ENCODE peak calls at places on chromosome 3, in six cellular contexts. D is breast epithelium, V is mesothelial cell of epicardium, S is omental fat pad, O is hepatocyte, K is fibroblast of pulmonary artery. G is an unnamed sample.

GRCh38 chr3:45599984-45600650 is 5.6 kb downstream of the LIMD1 start:
- DNase-seq in S (no peak), K (no peak), O (no peak), D (no peak), V (no peak), G (no peak)

GRCh38 chr3:12831582-12831866 is 9.8 kb downstream of the RPL32 start:
- DNase-seq in V (no peak), D (no peak), O (no peak), K (no peak), S (no peak), G (peak)

GRCh38 chr3:60594025-60594424 is 657.2 kb downstream of the FHIT start:
- DNase-seq in V (peak), D (peak), S (peak), O (peak), K (peak), G (peak)

GRCh38 chr3:30475038-30475808 is 131.2 kb upstream of the TGFBR2 start:
- DNase-seq in S (no peak), D (no peak), K (no peak), V (no peak), O (no peak), G (no peak)

GRCh38 chr3:143070977-143071551 is 48.5 kb upstream of the CHST2 start:
- DNase-seq in K (peak), V (no peak), O (peak), D (no peak), S (no peak), G (no peak)

GRCh38 chr3:71128951-71129350 is 454.6 kb downstream of the FOXP1 start:
- DNase-seq in O (no peak), D (no peak), S (no peak), K (peak), V (no peak), G (no peak)

GRCh38 chr3:108319428-108320053 is 23.2 kb downstream of the HHLA2 start:
- DNase-seq in D (peak), S (no peak), V (no peak), O (no peak), K (no peak), G (peak)

GRCh38 chr3:169662215-169663070 is 1.1 kb downstream of the MECOM start:
- DNase-seq in D (no peak), O (peak), S (no peak), V (peak), K (peak), G (peak)

GRCh38 chr3:83523470-83524073 is 1435.2 kb upstream of the CADM2 start:
- DNase-seq in O (peak), D (no peak), V (no peak), K (peak), S (no peak), G (peak)

GRCh38 chr3:39286771-39287170 is 6.9 kb upstream of the CX3CR1 start:
- DNase-seq in D (no peak), V (no peak), O (no peak), S (no peak), K (no peak), G (no peak)

GRCh38 chr3:12914075-12914474 is 72.7 kb upstream of the RPL32 start:
- DNase-seq in S (no peak), O (no peak), K (no peak), D (no peak), V (no peak), G (no peak)

GRCh38 chr3:132953683-132954082 is 84.5 kb upstream of the TMEM108 start:
- DNase-seq in V (no peak), S (no peak), D (no peak), K (no peak), O (no peak), G (no peak)

GRCh38 chr3:118833075-118833474 is 201.6 kb downstream of the IGSF11 start:
- DNase-seq in D (no peak), V (no peak), O (no peak), S (no peak), K (no peak), G (no peak)

GRCh38 chr3:36911990-36912804 is 32.7 kb downstream of the TRANK1 start:
- DNase-seq in K (peak), D (no peak), S (no peak), V (no peak), O (peak), G (peak)

GRCh38 chr3:97763586-97764148 is 891 bp upstream of the ARL6 start:
- DNase-seq in D (no peak), K (no peak), S (no peak), O (no peak), V (no peak), G (no peak)

GRCh38 chr3:45182915-45183881 is 37.0 kb upstream of the CDCP1 start:
- DNase-seq in D (peak), V (no peak), O (peak), K (peak), S (no peak), G (peak)

GRCh38 chr3:149145926-149146325 is 16.5 kb downstream of the HPS3 start:
- DNase-seq in S (no peak), O (no peak), V (no peak), K (no peak), D (no peak), G (no peak)

GRCh38 chr3:194079702-194080172 is 56.2 kb upstream of the HES1 start:
- DNase-seq in S (no peak), K (no peak), D (no peak), V (no peak), O (no peak), G (no peak)

GRCh38 chr3:38137615-38138346 is 680 bp upstream of the MYD88 start:
- DNase-seq in S (peak), D (no peak), V (no peak), K (no peak), O (no peak), G (no peak)
- TF ChIP-seq CTCF in S (no peak), D (no peak), V (no peak), K (no peak), O (no peak), G (no peak)

GRCh38 chr3:190053919-190054672 is 66.6 kb downstream of the P3H2 start:
- DNase-seq in S (no peak), K (peak), V (no peak), D (no peak), O (peak), G (peak)
- TF ChIP-seq CTCF in S (no peak), K (peak), V (peak), D (no peak), O (no peak), G (peak)

GRCh38 chr3:154018100-154018696 is 103.0 kb upstream of the ARHGEF26 start:
- DNase-seq in V (no peak), O (peak), D (no peak), K (peak), S (no peak), G (peak)
- TF ChIP-seq CTCF in V (no peak), O (peak), D (no peak), K (peak), S (no peak), G (peak)

GRCh38 chr3:14147617-14148016 is 22.8 kb downstream of the TMEM43 start:
- DNase-seq in K (no peak), O (no peak), D (no peak), V (no peak), S (no peak), G (no peak)

GRCh38 chr3:14146381-14147062 is 21.7 kb downstream of the TMEM43 start:
- DNase-seq in S (no peak), K (no peak), O (no peak), D (no peak), V (no peak), G (no peak)

GRCh38 chr3:14150078-14150477 is 25.2 kb downstream of the TMEM43 start:
- DNase-seq in S (no peak), V (no peak), O (no peak), D (no peak), K (no peak), G (no peak)

GRCh38 chr3:14147063-14147435 is 22.2 kb downstream of the TMEM43 start:
- DNase-seq in K (no peak), O (no peak), V (no peak), S (no peak), D (no peak), G (no peak)

DNA sequence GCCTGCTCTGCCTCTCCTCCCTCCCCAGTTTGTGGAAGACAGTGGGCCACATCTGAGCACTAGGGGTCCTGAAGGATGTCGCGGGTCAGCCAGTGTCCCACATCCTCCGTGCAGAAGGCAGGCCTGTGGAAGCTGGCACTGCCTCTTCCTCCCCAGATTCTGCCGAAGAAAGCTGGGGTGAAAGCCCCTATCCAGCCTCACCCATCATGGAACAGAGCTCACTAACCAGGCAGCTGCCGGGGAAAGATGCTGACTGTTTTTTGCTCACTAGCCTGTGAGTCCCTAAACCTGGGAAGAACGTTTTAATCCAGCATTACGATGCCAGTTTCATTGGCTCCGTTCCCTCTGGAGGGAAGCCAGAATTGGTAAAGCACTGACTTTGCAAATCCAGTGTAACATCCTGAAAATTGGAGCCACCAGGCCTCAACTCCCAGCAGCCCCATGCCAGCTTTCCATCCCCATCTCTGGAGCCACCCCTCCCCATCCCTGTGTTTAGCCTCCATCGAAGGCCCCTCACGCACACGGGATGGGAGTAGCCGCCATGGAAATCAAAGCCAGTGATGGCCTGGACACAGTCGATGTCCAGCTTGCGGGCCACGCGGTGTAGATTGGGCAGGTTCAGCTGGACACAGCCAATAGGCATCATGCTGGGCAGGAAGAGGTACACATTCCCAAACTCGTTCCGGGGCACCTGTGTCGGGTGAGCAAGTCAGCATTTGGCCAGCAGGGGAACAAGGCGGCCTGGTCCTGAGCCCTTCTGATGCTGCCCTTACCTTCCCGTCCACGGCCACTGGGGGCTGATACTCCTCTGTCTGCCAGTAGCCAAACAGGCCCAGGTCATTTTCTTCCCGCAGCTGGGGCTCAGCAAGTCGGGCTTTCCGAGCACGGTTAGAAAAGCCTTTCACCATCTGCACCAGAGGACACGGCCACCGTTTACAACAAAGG is 23.5 kb downstream of the TMEM43 start:
- DNase-seq in K (no peak), O (no peak), S (no peak), V (no peak), D (no peak), G (no peak)
- TF ChIP-seq CTCF in K (no peak), O (no peak), S (no peak), V (no peak), D (no peak), G (no peak)

GRCh38 chr3:79018671-79019136 is 749.1 kb downstream of the ROBO1 start:
- DNase-seq in V (peak), O (peak), K (peak), S (no peak), D (no peak), G (peak)
- TF ChIP-seq CTCF in V (no peak), O (peak), K (no peak), S (no peak), D (no peak), G (no peak)

DNA sequence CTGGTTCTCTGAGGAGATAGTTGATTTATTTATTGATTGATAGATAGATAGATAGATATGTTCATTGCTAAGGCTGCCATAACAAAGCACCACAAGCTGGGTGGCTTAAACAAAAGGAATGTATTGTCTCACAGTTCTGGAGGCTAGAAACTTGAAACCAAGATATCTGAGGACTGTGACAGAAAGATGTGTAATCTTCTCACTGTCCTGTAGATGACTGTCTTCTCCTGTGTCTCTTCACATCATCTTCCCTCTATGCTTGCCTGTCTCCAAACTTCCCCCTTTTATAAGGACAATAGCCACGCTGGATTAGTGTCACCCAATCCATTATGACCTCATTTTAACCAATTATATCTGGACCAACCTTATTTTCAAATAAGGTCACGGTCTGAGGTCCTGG is 41.0 kb downstream of the GNB4 start:
- DNase-seq in S (no peak), O (no peak), D (no peak), K (peak), V (no peak), G (no peak)
- TF ChIP-seq CTCF in S (no peak), O (no peak), D (no peak), K (no peak), V (no peak), G (no peak)

G was measured in MCF 10A.